ENCODE peak calls at places on chromosomes 12 and 14, in eight cellular contexts. W is LNCaP clone FGC, Z is WERI-Rb-1, V is adipocyte, S is fibroblast of pulmonary artery, I is transverse colon, Q is cardiac fibroblast, M is astrocyte of the spinal cord. E is an unnamed sample.

GRCh38 chr14:96039633-96040311 is 610 bp downstream of the C14orf132 start:
- DNase-seq in W (no peak), Z (peak), V (peak), S (peak), I (no peak), Q (peak), M (peak), E (no peak)

GRCh38 chr14:59274991-59275391 is 86.5 kb downstream of the DAAM1 start:
- DNase-seq in W (no peak), Z (peak), V (no peak), S (no peak), I (no peak), Q (peak), M (no peak), E (no peak)

GRCh38 chr14:66087231-66087630 is 398.9 kb upstream of the CCDC196 start:
- DNase-seq in W (no peak), Z (no peak), V (peak), S (peak), I (no peak), Q (peak), M (peak), E (no peak)

GRCh38 chr14:35369701-35370191 is 34.8 kb downstream of the NFKBIA start:
- DNase-seq in W (no peak), Z (no peak), V (no peak), S (no peak), I (no peak), Q (no peak), M (peak), E (no peak)

GRCh38 chr14:104353221-104353920 is 215.0 kb downstream of the KIF26A start:
- DNase-seq in W (no peak), Z (no peak), V (no peak), S (no peak), I (peak), Q (no peak), M (no peak), E (no peak)

GRCh38 chr12:101648195-101648594 is 49.2 kb upstream of the CHPT1 start:
- DNase-seq in W (no peak), Z (no peak), V (no peak), S (no peak), I (no peak), Q (no peak), M (no peak), E (no peak)

GRCh38 chr14:100525615-100526014 is 61.6 kb downstream of the BEGAIN start:
- DNase-seq in W (no peak), Z (peak), V (no peak), S (no peak), I (no peak), Q (no peak), M (no peak), E (no peak)

GRCh38 chr14:63134801-63135200 is 69.4 kb upstream of the RHOJ start:
- DNase-seq in W (no peak), Z (no peak), V (peak), S (peak), I (no peak), Q (peak), M (peak), E (no peak)

GRCh38 chr14:74478996-74479635 is 14.0 kb downstream of the NPC2 start:
- DNase-seq in W (no peak), Z (peak), V (peak), S (peak), I (no peak), Q (peak), M (peak), E (no peak)

GRCh38 chr12:120669055-120669828 is 17.7 kb upstream of the MLEC start:
- DNase-seq in W (no peak), Z (peak), V (peak), S (peak), I (peak), Q (peak), M (no peak), E (no peak)

GRCh38 chr14:104724981-104725771 is 1.1 kb downstream of the ADSS1 start:
- DNase-seq in W (no peak), Z (no peak), V (peak), S (peak), I (peak), Q (peak), M (peak), E (no peak)

GRCh38 chr14:64841772-64842490 is 37.8 kb downstream of the SPTB start:
- DNase-seq in W (no peak), Z (no peak), V (no peak), S (no peak), I (no peak), Q (peak), M (no peak), E (no peak)

GRCh38 chr12:88375960-88376305 is 204.3 kb downstream of the KITLG start:
- DNase-seq in W (no peak), Z (no peak), V (no peak), S (no peak), I (no peak), Q (no peak), M (no peak), E (no peak)

GRCh38 chr14:105879867-105880561 is 353.6 kb downstream of the TMEM121 start:
- DNase-seq in W (no peak), Z (peak), V (no peak), S (no peak), I (peak), Q (no peak), M (no peak), E (no peak)

GRCh38 chr12:83473408-83474095 is 786.8 kb downstream of the TMTC2 start:
- DNase-seq in W (no peak), Z (no peak), V (no peak), S (no peak), I (no peak), Q (no peak), M (no peak), E (no peak)

GRCh38 chr14:51121096-51121495 is 26.2 kb upstream of the TRIM9 start:
- DNase-seq in W (no peak), Z (no peak), V (no peak), S (peak), I (no peak), Q (peak), M (no peak), E (no peak)

GRCh38 chr14:55715889-55716288 is 135.9 kb downstream of the KTN1 start:
- DNase-seq in W (no peak), Z (no peak), V (peak), S (peak), I (no peak), Q (peak), M (peak), E (peak)

GRCh38 chr12:56884421-56884820 is 49.8 kb downstream of the SDR9C7 start:
- DNase-seq in W (no peak), Z (no peak), V (no peak), S (no peak), I (no peak), Q (peak), M (no peak), E (peak)

GRCh38 chr14:95597784-95598204 is 62.9 kb downstream of the GLRX5 start:
- DNase-seq in W (no peak), Z (peak), V (peak), S (peak), I (no peak), Q (peak), M (no peak), E (peak)

GRCh38 chr14:105261781-105262180 is 13.4 kb downstream of the BTBD6 start:
- DNase-seq in W (no peak), Z (no peak), V (no peak), S (no peak), I (no peak), Q (no peak), M (no peak), E (no peak)

GRCh38 chr12:51675062-51675803 is 84.2 kb downstream of the SCN8A start:
- DNase-seq in W (no peak), Z (no peak), V (no peak), S (no peak), I (no peak), Q (no peak), M (no peak), E (no peak)

GRCh38 chr12:188910-189621 is 24.9 kb downstream of the SLC6A12 start:
- DNase-seq in W (no peak), Z (peak), V (peak), S (peak), I (peak), Q (peak), M (peak), E (no peak)

GRCh38 chr14:96069421-96069820 is 30.3 kb downstream of the C14orf132 start:
- DNase-seq in W (no peak), Z (no peak), V (no peak), S (no peak), I (no peak), Q (no peak), M (no peak), E (no peak)

GRCh38 chr14:64745511-64746041 is 41.4 kb downstream of the PLEKHG3 start:
- DNase-seq in W (no peak), Z (no peak), V (no peak), S (peak), I (no peak), Q (peak), M (peak), E (no peak)

GRCh38 chr12:69732088-69732487 is 6.6 kb upstream of the RAB3IP start:
- DNase-seq in W (no peak), Z (no peak), V (no peak), S (peak), I (no peak), Q (no peak), M (peak), E (no peak)

GRCh38 chr12:132506730-132507538 is 17.0 kb downstream of the FBRSL1 start:
- DNase-seq in W (peak), Z (peak), V (peak), S (peak), I (peak), Q (peak), M (peak), E (peak)

GRCh38 chr14:94367347-94367746 is 21.1 kb downstream of the SERPINA1 start:
- DNase-seq in W (no peak), Z (no peak), V (no peak), S (no peak), I (no peak), Q (no peak), M (no peak), E (no peak)

GRCh38 chr12:5889381-5890047 is 55.5 kb downstream of the ANO2 start:
- DNase-seq in W (no peak), Z (peak), V (no peak), S (no peak), I (no peak), Q (no peak), M (no peak), E (no peak)

GRCh38 chr12:2960996-2961616 is 1.9 kb downstream of the TEAD4 start:
- DNase-seq in W (no peak), Z (no peak), V (no peak), S (no peak), I (no peak), Q (peak), M (peak), E (no peak)

DNA sequence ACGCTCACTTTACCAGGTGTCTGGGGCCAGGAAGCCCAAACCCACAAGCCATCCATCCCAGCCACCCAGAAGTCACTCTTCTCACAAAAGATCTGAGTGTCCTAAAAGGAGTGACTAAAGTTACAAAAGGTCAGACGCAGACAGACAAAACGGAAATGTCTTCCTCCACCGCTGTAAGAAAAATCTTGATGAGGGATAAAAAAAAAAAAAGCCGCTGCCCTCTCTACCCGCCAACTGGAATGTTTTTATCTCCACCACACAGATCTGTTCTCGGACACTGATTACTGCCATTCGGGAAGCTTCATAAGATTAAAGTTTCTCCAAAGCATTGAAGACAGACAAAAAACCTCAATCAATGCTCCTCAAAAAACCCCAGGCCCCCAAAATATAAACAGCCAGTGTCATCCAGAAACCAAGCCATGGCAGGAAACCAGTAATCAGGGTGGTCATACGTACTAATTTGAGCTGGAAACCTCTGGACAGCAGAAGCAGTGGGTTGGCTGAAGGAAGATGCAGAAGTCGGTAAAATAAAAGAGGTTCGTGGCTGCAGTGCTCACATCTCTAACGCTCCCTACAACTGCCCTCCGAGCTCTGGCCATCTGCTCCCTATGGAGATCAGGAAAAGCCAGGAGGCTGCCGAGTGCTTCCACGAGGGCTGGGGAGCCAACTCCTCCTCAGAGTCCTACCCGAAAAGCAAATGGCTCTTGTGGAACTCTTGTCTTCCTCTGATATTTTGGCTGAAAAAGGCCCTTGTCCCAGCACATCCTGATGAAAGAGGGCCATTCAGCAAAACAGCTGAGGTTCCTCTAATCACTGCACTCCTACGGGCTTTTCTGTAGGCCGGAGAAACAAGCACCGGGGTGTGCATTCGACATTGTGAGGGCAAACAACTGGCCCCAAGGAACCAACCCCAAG is 30.3 kb downstream of the SSH1 start:
- DNase-seq in W (no peak), Z (peak), V (peak), S (no peak), I (no peak), Q (peak), M (no peak), E (no peak)
- H3K4me3 ChIP-seq in W (no peak), Z (peak), V (peak), S (peak), I (no peak), Q (peak), M (no peak), E (no peak)

DNA sequence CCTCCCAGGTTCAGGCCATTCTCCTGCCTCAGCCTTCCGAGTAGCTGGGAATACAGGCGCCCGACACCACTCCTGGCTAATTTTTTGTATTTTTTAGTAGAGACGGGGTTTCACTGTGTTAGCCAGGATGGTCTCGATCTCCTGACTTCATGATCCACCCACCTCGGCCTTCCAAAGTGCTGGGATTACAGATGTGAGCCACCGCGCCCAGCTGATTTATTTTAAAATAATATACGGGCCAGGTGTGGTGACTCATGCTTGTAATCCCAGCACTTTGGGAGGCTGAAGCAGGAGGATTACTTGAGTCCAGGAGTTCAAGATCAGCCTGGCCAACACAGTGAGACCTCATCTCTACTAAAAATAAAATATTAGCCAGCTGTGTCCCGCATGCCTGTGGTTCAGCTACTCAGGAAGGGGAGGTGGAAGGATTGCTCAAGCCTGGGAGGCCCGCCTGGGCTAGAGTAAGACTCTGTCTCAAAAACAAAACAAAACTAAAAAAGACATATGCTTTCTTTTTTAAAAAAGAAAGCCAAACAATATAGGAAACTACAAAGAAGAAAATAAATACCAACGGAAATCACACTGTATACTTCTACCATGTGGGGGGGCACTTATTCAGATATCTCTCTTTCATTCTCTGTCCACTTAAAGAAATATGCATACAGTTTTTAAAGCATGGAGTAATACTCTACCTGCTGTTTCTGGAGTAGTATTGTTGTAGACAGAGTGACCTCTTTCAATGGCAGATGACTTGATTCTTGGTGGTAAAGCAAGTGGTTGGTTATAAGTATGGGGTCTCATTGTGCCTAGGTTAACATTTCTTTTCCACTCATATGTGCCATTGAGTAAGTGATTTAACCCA is 930 bp upstream of the MIA2 start:
- DNase-seq in W (no peak), Z (no peak), V (peak), S (peak), I (no peak), Q (peak), M (peak), E (no peak)
- H3K4me3 ChIP-seq in W (no peak), Z (no peak), V (peak), S (peak), I (no peak), Q (no peak), M (no peak), E (no peak)

DNA sequence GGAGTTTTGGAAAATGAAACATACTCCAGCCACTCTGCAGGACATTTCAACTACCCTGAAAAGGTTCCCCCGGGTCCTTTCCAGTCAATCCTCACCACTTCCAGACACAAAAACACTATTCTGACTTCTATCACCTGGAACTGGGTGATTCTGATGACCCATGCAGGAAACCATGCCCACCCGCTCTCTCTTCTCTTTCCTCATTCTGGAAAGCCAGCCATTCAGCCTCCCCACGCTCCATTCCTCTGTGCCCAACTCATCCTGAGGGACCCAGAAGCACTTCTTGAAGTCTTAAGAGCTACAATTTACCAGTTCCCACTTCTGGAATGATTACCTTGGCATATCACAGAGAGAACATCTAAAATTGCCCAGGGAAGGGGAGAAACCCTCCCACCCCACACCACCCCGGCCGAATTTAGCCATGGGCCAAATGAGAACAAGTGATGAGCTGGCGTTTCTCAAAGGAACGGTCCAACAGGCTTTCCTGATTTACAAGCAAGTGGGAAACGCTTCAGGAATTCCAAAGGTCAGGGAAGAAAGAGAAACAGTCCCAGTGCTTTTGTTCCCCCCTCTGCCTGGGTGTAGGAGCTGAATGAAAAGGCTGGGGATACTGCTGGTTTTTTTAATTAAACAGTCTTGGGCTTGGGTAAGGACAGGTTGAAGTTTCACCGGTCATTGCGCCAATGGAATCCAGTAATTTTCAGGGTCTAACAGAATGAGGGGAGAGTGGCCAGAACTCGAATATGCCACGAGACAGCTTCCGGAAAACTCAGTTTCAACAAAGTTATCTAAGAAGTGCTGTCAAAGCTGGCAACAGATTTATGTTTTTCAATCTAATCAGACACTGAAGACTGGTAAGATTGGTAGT is 2.9 kb downstream of the CCDC88C start:
- DNase-seq in W (no peak), Z (no peak), V (no peak), S (no peak), I (no peak), Q (no peak), M (no peak), E (no peak)
- H3K4me3 ChIP-seq in W (no peak), Z (no peak), V (no peak), S (no peak), I (no peak), Q (no peak), M (no peak), E (no peak)

GRCh38 chr12:66203820-66204219 is 14.8 kb downstream of the IRAK3 start:
- DNase-seq in W (no peak), Z (no peak), V (no peak), S (no peak), I (no peak), Q (no peak), M (no peak), E (no peak)
- H3K4me3 ChIP-seq in W (no peak), Z (no peak), V (no peak), S (no peak), I (no peak), Q (no peak), M (no peak), E (no peak)

GRCh38 chr12:124388679-124389536 is 94.0 kb downstream of the RFLNA start:
- DNase-seq in W (no peak), Z (peak), V (peak), S (peak), I (peak), Q (peak), M (peak), E (peak)

GRCh38 chr12:124391340-124392261 is 96.7 kb downstream of the RFLNA start:
- DNase-seq in W (no peak), Z (no peak), V (peak), S (no peak), I (peak), Q (no peak), M (peak), E (no peak)

GRCh38 chr12:124392271-124392990 is 97.5 kb downstream of the RFLNA start:
- DNase-seq in W (no peak), Z (peak), V (no peak), S (peak), I (peak), Q (no peak), M (peak), E (no peak)

GRCh38 chr12:124389537-124390441 is 94.9 kb downstream of the RFLNA start:
- DNase-seq in W (no peak), Z (no peak), V (no peak), S (no peak), I (peak), Q (no peak), M (no peak), E (no peak)

DNA sequence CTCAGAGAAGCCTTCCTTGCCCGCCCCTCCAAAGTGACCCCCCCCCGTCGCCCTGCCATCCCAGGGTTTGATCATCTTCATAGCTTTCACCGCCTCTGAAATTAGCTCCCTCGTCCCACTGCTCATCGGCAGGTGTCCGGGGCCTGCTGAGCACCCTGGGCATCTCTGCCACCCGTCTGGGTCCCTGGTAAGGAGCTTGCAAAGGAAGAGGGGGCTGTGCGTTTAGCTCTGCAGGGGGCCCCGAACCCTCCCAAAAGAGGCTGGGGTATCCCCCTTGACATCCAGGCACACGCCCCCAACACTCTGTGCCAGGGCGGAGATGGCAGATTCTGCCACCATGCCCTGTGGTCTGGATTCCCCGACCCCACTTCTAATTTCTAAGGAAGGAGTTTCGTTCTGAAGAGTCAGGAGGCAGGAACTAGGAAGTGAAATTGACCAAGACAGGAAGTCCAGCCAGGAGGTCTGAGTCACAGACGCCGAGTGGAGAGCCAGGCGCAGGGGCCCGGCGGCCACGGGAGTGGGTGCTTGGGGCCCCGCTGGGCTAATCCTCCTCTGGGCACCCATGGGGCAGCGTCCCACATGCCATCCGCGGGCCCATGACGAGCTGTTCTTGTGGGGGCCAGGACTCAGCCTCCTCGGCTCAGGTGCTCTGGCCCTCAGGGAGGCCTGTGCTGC is 95.7 kb downstream of the RFLNA start:
- DNase-seq in W (no peak), Z (no peak), V (peak), S (peak), I (peak), Q (peak), M (peak), E (no peak)
- H3K4me3 ChIP-seq in W (no peak), Z (no peak), V (peak), S (no peak), I (no peak), Q (no peak), M (no peak), E (no peak)

E was measured in skeletal muscle cell.